ENCODE peak calls at places on chromosome 15, in four cellular contexts. T is fibroblast of the conjunctiva; H is effector CD4-positive, alpha-beta T cell; Q is NCI-H1048. F is an unnamed sample.

GRCh38 chr15:90126457-90127435 is 24.5 kb upstream of the IDH2 start:
- DNase-seq in T (no peak), H (no peak), Q (no peak), F (no peak)

GRCh38 chr15:48061588-48061987 is 59.2 kb upstream of the SLC24A5 start:
- DNase-seq in T (no peak), H (no peak), Q (no peak), F (no peak)

GRCh38 chr15:63226966-63227401 is 37.6 kb downstream of the RAB8B start:
- DNase-seq in T (no peak), H (no peak), Q (no peak), F (no peak)

GRCh38 chr15:60006203-60006782 is 2.2 kb downstream of the FOXB1 start:
- DNase-seq in T (no peak), H (peak; percentile 35), Q (no peak), F (peak; percentile 81)

GRCh38 chr15:87874896-87875661 is 381.5 kb downstream of the NTRK3 start:
- DNase-seq in T (no peak), H (no peak), Q (no peak), F (no peak)

GRCh38 chr15:62989366-62990055 is 53.0 kb upstream of the TPM1 start:
- DNase-seq in T (no peak), H (no peak), Q (no peak), F (no peak)

GRCh38 chr15:64224508-64224907 is 61.7 kb upstream of the PPIB start:
- DNase-seq in T (peak; percentile 45), H (no peak), Q (no peak), F (no peak)

GRCh38 chr15:31125061-31125460 is 23.5 kb upstream of the TRPM1 start:
- DNase-seq in T (no peak), H (no peak), Q (no peak), F (no peak)

GRCh38 chr15:99435138-99435695 is 130.6 kb upstream of the MEF2A start:
- DNase-seq in T (no peak), H (no peak), Q (no peak), F (no peak)

GRCh38 chr15:32705450-32705849 is 12.4 kb upstream of the GREM1 start:
- DNase-seq in T (no peak), H (no peak), Q (no peak), F (no peak)

GRCh38 chr15:79364571-79365240 is 53.8 kb downstream of the TMED3 start:
- DNase-seq in T (no peak), H (no peak), Q (no peak), F (no peak)

F was measured in activated CD4-positive, alpha-beta T cell treated with anti-CD3 and anti-CD28 coated beads, Interleukin-2, amount 10 ng/mL, durations not matched to agents 7 days and 5 days.